ENCODE peak calls at places on chromosomes 1 and 21, in ten cellular contexts. R is neural progenitor cell; Y is stimulated activated CD4-positive, alpha-beta T cell treated with anti-CD3 and anti-CD28 coated beads, Interleukin-1b, Interleukin-23, amount 100 ng/mL, for 24 hours; O is omental fat pad; E is breast epithelium; B is fibroblast of lung; K is mucosa of gallbladder; I is activated naive CD8-positive, alpha-beta T cell treated with anti-CD3 and anti-CD28 coated beads for 36 hours; G is KBM-7; H is amniotic stem cell. J is an unnamed sample.

GRCh38 chr1:218585565-218586184 is 240.5 kb downstream of the TGFB2 start:
- DNase-seq in H (peak), E (no peak), Y (no peak), I (no peak), O (no peak), K (peak), R (peak), B (peak), G (no peak), J (peak)

GRCh38 chr1:45892068-45892785 is 88.8 kb downstream of the MAST2 start:
- DNase-seq in B (peak), H (peak), O (no peak), K (peak), I (no peak), G (no peak), Y (no peak), R (no peak), E (no peak), J (no peak)

GRCh38 chr21:35102488-35103407 is 53.6 kb upstream of the RUNX1 start:
- DNase-seq in O (no peak), I (peak), Y (no peak), B (no peak), E (peak), G (peak), R (no peak), H (no peak), K (peak), J (no peak)

GRCh38 chr1:160752926-160753325 is 13.9 kb downstream of the SLAMF7 start:
- DNase-seq in I (no peak), E (no peak), K (no peak), G (no peak), O (no peak), B (no peak), Y (no peak), R (no peak), H (no peak), J (no peak)

GRCh38 chr1:153566414-153567371 is 1.0 kb upstream of the S100A2 start:
- DNase-seq in Y (peak), E (peak), B (peak), O (peak), K (peak), I (peak), R (peak), G (peak), H (peak), J (peak)

GRCh38 chr1:55005351-55006140 is 6.8 kb downstream of the BSND start:
- DNase-seq in G (no peak), O (no peak), Y (no peak), H (no peak), K (no peak), R (no peak), E (no peak), I (no peak), B (no peak), J (no peak)

GRCh38 chr1:66623812-66624211 is 89.9 kb downstream of the SGIP1 start:
- DNase-seq in G (no peak), R (no peak), I (no peak), K (no peak), H (no peak), Y (no peak), O (no peak), E (no peak), B (peak), J (no peak)

GRCh38 chr1:25617626-25618432 is 1.2 kb downstream of the MAN1C1 start:
- DNase-seq in R (peak), Y (no peak), K (no peak), B (no peak), I (no peak), O (no peak), E (no peak), G (no peak), H (no peak), J (peak)

GRCh38 chr1:226580625-226581270 is 32.2 kb downstream of the STUM start:
- DNase-seq in O (no peak), H (no peak), E (no peak), B (no peak), R (no peak), I (no peak), Y (no peak), G (no peak), K (no peak), J (no peak)

GRCh38 chr1:19391596-19391981 is 79.5 kb downstream of the SLC66A1 start:
- DNase-seq in B (no peak), E (no peak), Y (no peak), H (no peak), K (no peak), I (no peak), G (no peak), R (no peak), O (no peak), J (no peak)

GRCh38 chr1:206589206-206589605 is 23.1 kb downstream of the EIF2D start:
- DNase-seq in B (peak), Y (no peak), I (no peak), G (no peak), K (no peak), E (no peak), R (no peak), H (peak), O (no peak), J (no peak)

GRCh38 chr1:19305880-19306279 is 6.1 kb downstream of the AKR7A2 start:
- DNase-seq in Y (no peak), E (no peak), G (no peak), K (no peak), H (no peak), I (no peak), R (no peak), B (no peak), O (no peak), J (no peak)